ENCODE peak calls at places on chromosomes 13 and 19, in four cellular contexts. E is AG08396, T is NB4, I is thoracic aorta. L is an unnamed sample.

GRCh38 chr13:35987572-35988513 is 143.3 kb downstream of the DCLK1 start:
- DNase-seq in E (no peak), T (no peak), I (no peak), L (no peak)

GRCh38 chr19:18961767-18962423 is 20.9 kb upstream of the HOMER3 start:
- DNase-seq in E (no peak), T (no peak), I (no peak), L (no peak)

GRCh38 chr13:53784331-53784730 is 755.7 kb downstream of the OLFM4 start:
- DNase-seq in E (no peak), T (no peak), I (no peak), L (no peak)

GRCh38 chr19:32324631-32325215 is 20.7 kb upstream of the ZNF507 start:
- DNase-seq in E (no peak), T (no peak), I (no peak), L (no peak)

GRCh38 chr13:91946498-91947070 is 548.2 kb downstream of the GPC5 start:
- DNase-seq in E (no peak), T (peak), I (no peak), L (no peak)

GRCh38 chr13:24747248-24748151 is 16.5 kb upstream of the RNF17 start:
- DNase-seq in E (no peak), T (peak), I (no peak), L (no peak)

GRCh38 chr19:46009530-46010510 is 13.0 kb downstream of the PGLYRP1 start:
- DNase-seq in E (peak), T (peak), I (no peak), L (peak)

GRCh38 chr13:98972059-98972458 is 5.8 kb downstream of the DOCK9 start:
- DNase-seq in E (no peak), T (no peak), I (no peak), L (no peak)

GRCh38 chr19:57317503-57317902 is 2.8 kb upstream of the ZNF543 start:
- DNase-seq in E (no peak), T (no peak), I (no peak), L (no peak)

GRCh38 chr13:39811051-39811450 is 155.6 kb downstream of the COG6 start:
- DNase-seq in E (no peak), T (peak), I (no peak), L (no peak)

GRCh38 chr13:68160466-68160865 is 930.3 kb upstream of the PCDH9 start:
- DNase-seq in E (no peak), T (no peak), I (no peak), L (no peak)

GRCh38 chr19:5131031-5131865 is 162.3 kb downstream of the KDM4B start:
- DNase-seq in E (no peak), T (peak), I (no peak), L (no peak)

GRCh38 chr19:5186293-5187050 is 154.1 kb downstream of the PTPRS start:
- DNase-seq in E (peak), T (no peak), I (no peak), L (peak)

GRCh38 chr13:41520699-41521630 is 63.6 kb downstream of the RGCC start:
- DNase-seq in E (no peak), T (peak), I (no peak), L (no peak)

GRCh38 chr13:112330479-112331407 is 45.4 kb upstream of the SPACA7 start:
- DNase-seq in E (no peak), T (no peak), I (no peak), L (no peak)

GRCh38 chr13:29754486-29754806 is 96.0 kb downstream of the UBL3 start:
- DNase-seq in E (no peak), T (peak), I (no peak), L (no peak)

GRCh38 chr13:49791214-49791752 is 1.2 kb downstream of the KPNA3 start:
- DNase-seq in E (no peak), T (peak), I (no peak), L (no peak)

GRCh38 chr19:29031216-29031615 is 181.7 kb downstream of the UQCRFS1 start:
- DNase-seq in E (no peak), T (no peak), I (no peak), L (no peak)

GRCh38 chr13:50320297-50320862 is 305.1 kb downstream of the KCNRG start:
- DNase-seq in E (no peak), T (no peak), I (no peak), L (no peak)

GRCh38 chr13:112213467-112214245 is 146.7 kb downstream of the SOX1 start:
- DNase-seq in E (no peak), T (no peak), I (no peak), L (no peak)

GRCh38 chr13:99386495-99386894 is 79.3 kb upstream of the GPR183 start:
- DNase-seq in E (no peak), T (no peak), I (no peak), L (peak)

GRCh38 chr19:53873451-53874383 is 6.0 kb downstream of the MYADM start:
- DNase-seq in E (peak), T (no peak), I (no peak), L (peak)

GRCh38 chr13:36094478-36094877 is 36.7 kb downstream of the DCLK1 start:
- DNase-seq in E (no peak), T (no peak), I (no peak), L (no peak)

GRCh38 chr13:73696713-73697112 is 437.5 kb downstream of the KLF12 start:
- DNase-seq in E (no peak), T (no peak), I (no peak), L (no peak)

GRCh38 chr19:19606021-19606420 is 12.5 kb downstream of the PBX4 start:
- DNase-seq in E (no peak), T (peak), I (no peak), L (no peak)

GRCh38 chr13:73767747-73768315 is 366.4 kb downstream of the KLF12 start:
- DNase-seq in E (peak), T (peak), I (no peak), L (no peak)

GRCh38 chr19:4730740-4731171 is 7.1 kb upstream of the DPP9 start:
- DNase-seq in E (no peak), T (peak), I (no peak), L (no peak)

GRCh38 chr13:70967564-70967963 is 859.3 kb upstream of the KLHL1 start:
- DNase-seq in E (no peak), T (no peak), I (no peak), L (peak)

GRCh38 chr13:23899555-23899954 is 2.3 kb upstream of the C1QTNF9B start:
- DNase-seq in E (peak), T (peak), I (no peak), L (no peak)